ENCODE peak calls at places on chromosome 1, in ten cellular contexts. G, U, W, K, L, S, H, O, Z and F are unnamed samples. For H3K4me1, the result is how much of the 10 kb centered on the place peaks cover.

GRCh38 chr1:111737216-111738132 is 1.7 kb downstream of the INKA2 start:
- DNase-seq in G (no peak), U (no peak), W (no peak), K (peak), L (no peak), S (no peak), H (no peak), O (no peak), Z (no peak), F (no peak)

GRCh38 chr1:7508052-7508745 is 262.9 kb upstream of the VAMP3 start:
- DNase-seq in G (no peak), U (no peak), W (no peak), K (no peak), L (no peak), S (no peak), H (no peak), O (no peak), Z (no peak), F (no peak)

GRCh38 chr1:156805766-156806511 is 10.7 kb downstream of the SH2D2A start:
- DNase-seq in G (peak), U (no peak), W (peak), K (peak), L (peak), S (no peak), H (peak), O (no peak), Z (no peak), F (peak)

GRCh38 chr1:181893937-181894336 is 167.6 kb downstream of the ZNF648 start:
- DNase-seq in G (no peak), U (no peak), W (no peak), K (no peak), L (no peak), S (no peak), H (no peak), O (no peak), Z (no peak), F (no peak)

GRCh38 chr1:28718166-28718565 is 18.6 kb upstream of the YTHDF2 start:
- DNase-seq in G (no peak), U (no peak), W (no peak), K (no peak), L (no peak), S (no peak), H (no peak), O (no peak), Z (no peak), F (no peak)

GRCh38 chr1:43763497-43763973 is 56.2 kb downstream of the ST3GAL3 start:
- DNase-seq in G (peak), U (peak), W (peak), K (peak), L (peak), S (no peak), H (peak), O (peak), Z (peak), F (peak)

GRCh38 chr1:154386643-154387352 is 18.3 kb upstream of the IL6R start:
- DNase-seq in G (no peak), U (peak), W (peak), K (no peak), L (peak), S (peak), H (peak), O (no peak), Z (no peak), F (no peak)

GRCh38 chr1:63622847-63623566 is 29.8 kb downstream of the PGM1 start:
- DNase-seq in G (no peak), U (no peak), W (no peak), K (no peak), L (no peak), S (no peak), H (no peak), O (no peak), Z (no peak), F (no peak)

GRCh38 chr1:17059391-17060128 is 5.7 kb upstream of the SDHB start:
- DNase-seq in G (peak), U (no peak), W (peak), K (peak), L (peak), S (peak), H (peak), O (peak), Z (no peak), F (peak)

GRCh38 chr1:198846506-198847010 is 207.7 kb downstream of the PTPRC start:
- DNase-seq in G (peak), U (no peak), W (no peak), K (no peak), L (no peak), S (no peak), H (peak), O (no peak), Z (no peak), F (no peak)

GRCh38 chr1:86137458-86137857 is 19.1 kb downstream of the COL24A1 start:
- DNase-seq in G (peak), U (no peak), W (peak), K (peak), L (no peak), S (no peak), H (peak), O (no peak), Z (no peak), F (no peak)

GRCh38 chr1:11072216-11072917 is 12.5 kb upstream of the SRM start:
- DNase-seq in G (no peak), U (no peak), W (no peak), K (no peak), L (no peak), S (peak), H (no peak), O (no peak), Z (no peak), F (no peak)

GRCh38 chr1:198423701-198424100 is 116.8 kb downstream of the ATP6V1G3 start:
- DNase-seq in G (no peak), U (no peak), W (no peak), K (no peak), L (no peak), S (no peak), H (no peak), O (no peak), Z (no peak), F (no peak)

GRCh38 chr1:30104551-30104950 is 618.8 kb downstream of the MATN1 start:
- DNase-seq in G (no peak), U (no peak), W (no peak), K (no peak), L (no peak), S (peak), H (no peak), O (no peak), Z (no peak), F (no peak)

GRCh38 chr1:36996106-36996505 is 38.2 kb downstream of the GRIK3 start:
- DNase-seq in G (no peak), U (no peak), W (no peak), K (no peak), L (no peak), S (no peak), H (no peak), O (no peak), Z (no peak), F (no peak)

GRCh38 chr1:228228601-228229074 is 20.8 kb downstream of the OBSCN start:
- DNase-seq in G (peak), U (no peak), W (peak), K (peak), L (no peak), S (no peak), H (peak), O (no peak), Z (no peak), F (no peak)

DNA sequence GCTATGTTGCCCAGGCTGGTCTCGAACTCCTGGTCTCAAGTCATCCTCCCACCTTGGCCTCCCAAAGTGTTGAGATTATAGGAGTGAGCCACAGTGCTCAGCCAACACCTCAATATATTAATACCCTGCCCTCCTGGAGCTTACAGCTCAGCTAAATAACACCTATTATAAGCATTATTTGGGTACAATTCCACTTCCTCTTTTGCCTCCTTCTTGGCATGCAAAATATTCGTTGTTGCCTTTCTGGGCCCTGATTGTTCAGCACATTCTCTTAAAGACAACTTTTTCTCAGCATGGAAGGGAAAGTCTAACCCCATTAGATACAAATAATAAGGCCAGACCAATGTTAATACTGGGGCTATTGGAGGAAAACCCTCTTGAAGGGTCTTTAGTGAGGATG is 2.8 kb downstream of the PAQR7 start:
- DNase-seq in G (no peak), U (no peak), W (no peak), K (no peak), L (no peak), S (no peak), H (no peak), O (no peak), Z (no peak), F (no peak)
- H3K27ac ChIP-seq in G (no peak), U (no peak), W (no peak), K (no peak), L (peak), S (peak), H (no peak), O (no peak), Z (no peak), F (no peak)

GRCh38 chr1:162578936-162579335 is 17.4 kb downstream of the UAP1 start:
- DNase-seq in G (no peak), U (no peak), W (no peak), K (no peak), L (no peak), S (no peak), H (no peak), O (no peak), Z (no peak), F (no peak)
- H3K4me3 ChIP-seq in G (no peak), U (no peak), W (no peak), K (no peak), L (no peak), S (no peak), H (no peak), O (no peak), Z (no peak), F (no peak)

GRCh38 chr1:204093421-204093717 is 20.5 kb downstream of the SOX13 start:
- DNase-seq in G (no peak), U (no peak), W (no peak), K (no peak), L (peak), S (no peak), H (no peak), O (no peak), Z (no peak), F (no peak)

GRCh38 chr1:204092632-204093420 is 19.9 kb downstream of the SOX13 start:
- DNase-seq in G (no peak), U (no peak), W (no peak), K (no peak), L (peak), S (no peak), H (no peak), O (no peak), Z (no peak), F (no peak)

GRCh38 chr1:204094262-204095247 is 21.6 kb downstream of the SOX13 start:
- DNase-seq in G (no peak), U (no peak), W (no peak), K (no peak), L (peak), S (peak), H (no peak), O (no peak), Z (no peak), F (peak)

GRCh38 chr1:204095248-204095640 is 22.3 kb downstream of the SOX13 start:
- DNase-seq in G (no peak), U (no peak), W (no peak), K (no peak), L (no peak), S (peak), H (no peak), O (no peak), Z (no peak), F (no peak)

DNA sequence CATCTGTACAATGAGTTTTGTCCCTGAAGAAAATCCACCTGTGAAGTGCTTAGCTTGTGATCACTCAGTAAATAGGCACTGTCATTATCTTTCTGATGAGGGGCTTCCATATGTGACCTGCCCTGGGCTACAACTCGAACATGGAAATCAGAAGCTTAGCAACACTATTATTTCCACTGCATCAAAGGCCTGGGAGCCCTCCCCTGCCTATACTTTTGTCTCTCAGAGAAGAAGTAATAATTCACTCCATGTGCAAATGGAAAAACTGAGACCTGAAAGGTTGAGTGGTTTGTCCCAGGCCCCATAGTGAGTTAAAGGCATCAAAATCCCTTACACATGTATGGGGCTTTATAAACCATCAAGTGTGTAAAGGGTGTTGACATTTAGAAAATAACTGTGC is 20.8 kb downstream of the SOX13 start:
- DNase-seq in G (no peak), U (no peak), W (no peak), K (no peak), L (no peak), S (no peak), H (no peak), O (no peak), Z (no peak), F (no peak)
- H3K4me1 ChIP-seq in G (under half), U (under half), W (under half), K (under half), L (half or more), S (half or more), H (under half), O (half or more), Z (half or more), F (half or more)

GRCh38 chr1:32361674-32362473 is 411 bp downstream of the FAM229A start:
- DNase-seq in G (peak), U (no peak), W (peak), K (peak), L (peak), S (peak), H (peak), O (no peak), Z (no peak), F (peak)
- H3K27ac ChIP-seq in G (no peak), U (peak), W (no peak), K (no peak), L (peak), S (no peak), H (peak), O (no peak), Z (no peak), F (peak)

GRCh38 chr1:233725423-233725822 is 111.5 kb downstream of the KCNK1 start:
- DNase-seq in G (no peak), U (no peak), W (no peak), K (no peak), L (no peak), S (no peak), H (no peak), O (no peak), Z (no peak), F (no peak)
- H3K4me3 ChIP-seq in G (no peak), U (no peak), W (no peak), K (no peak), L (no peak), S (no peak), H (no peak), O (no peak), Z (no peak), F (no peak)